ENCODE peak calls at places on chromosomes 12 and 14, in seven cellular contexts. I is adrenal gland, X is DND-41, P is thoracic aorta, F is GM23248, B is tibial nerve, L is tibial artery. H is an unnamed sample. For H3K4me1 and H3K36me3, the result is how much of the 10 kb centered on the place peaks cover.

GRCh38 chr12:57229041-57229633 is 374 bp upstream of the SHMT2 start:
- DNase-seq in L (no peak), F (peak), I (no peak), X (peak), P (no peak), B (no peak), H (no peak)

GRCh38 chr12:113268136-113268535 is 46.9 kb downstream of the TPCN1 start:
- DNase-seq in F (no peak), X (no peak), P (no peak), L (no peak), B (no peak), I (no peak), H (no peak)

GRCh38 chr12:110971189-110971920 is 51.0 kb upstream of the MYL2 start:
- DNase-seq in I (no peak), X (no peak), B (no peak), P (no peak), F (no peak), L (no peak), H (no peak)

GRCh38 chr14:76084374-76084773 is 67.3 kb upstream of the GPATCH2L start:
- DNase-seq in B (no peak), I (no peak), P (no peak), F (no peak), L (no peak), X (no peak), H (no peak)

GRCh38 chr12:47741340-47741703 is 16.0 kb upstream of the ENDOU start:
- DNase-seq in L (peak), I (peak), P (no peak), F (peak), B (peak), X (peak), H (peak)

GRCh38 chr14:32438511-32438910 is 109.4 kb downstream of the AKAP6 start:
- DNase-seq in L (no peak), I (no peak), X (no peak), P (no peak), F (no peak), B (no peak), H (no peak)

GRCh38 chr12:2319136-2319535 is 266.3 kb downstream of the CACNA1C start:
- DNase-seq in L (no peak), B (no peak), I (no peak), F (no peak), X (no peak), P (no peak), H (no peak)

GRCh38 chr12:13144266-13144828 is 40.9 kb upstream of the GSG1 start:
- DNase-seq in L (no peak), X (no peak), I (no peak), B (no peak), F (no peak), P (no peak), H (peak)

GRCh38 chr12:68158427-68158826 is 1.1 kb downstream of the IFNG start:
- DNase-seq in F (peak), X (no peak), I (no peak), P (no peak), B (no peak), L (no peak), H (peak)

GRCh38 chr12:54159549-54159948 is 29.2 kb downstream of the SMUG1 start:
- DNase-seq in X (no peak), P (no peak), F (no peak), B (no peak), I (no peak), L (no peak), H (no peak)

GRCh38 chr12:124506145-124506831 is 61.1 kb downstream of the NCOR2 start:
- DNase-seq in L (peak), I (peak), B (peak), X (no peak), F (peak), P (no peak), H (no peak)

GRCh38 chr14:105124837-105125222 is 43.7 kb downstream of the JAG2 start:
- DNase-seq in B (no peak), I (no peak), L (no peak), X (no peak), F (no peak), P (no peak), H (no peak)

GRCh38 chr12:69171881-69172280 is 67.5 kb upstream of the CPSF6 start:
- DNase-seq in F (no peak), B (no peak), X (no peak), I (no peak), L (no peak), P (no peak), H (no peak)

GRCh38 chr12:1795221-1795784 is 25.1 kb upstream of the LRTM2 start:
- DNase-seq in P (no peak), I (no peak), F (no peak), B (no peak), L (no peak), X (no peak), H (no peak)

GRCh38 chr14:26730929-26731618 is 133.2 kb upstream of the NOVA1 start:
- DNase-seq in P (no peak), I (no peak), B (no peak), L (no peak), X (no peak), F (peak), H (no peak)

GRCh38 chr14:52314521-52315354 is 626 bp downstream of the PTGER2 start:
- DNase-seq in X (peak), P (no peak), B (no peak), F (peak), I (no peak), L (no peak), H (peak)

GRCh38 chr12:71011261-71011660 is 90.7 kb upstream of the PTPRR start:
- DNase-seq in B (no peak), I (no peak), X (no peak), L (no peak), F (peak), P (no peak), H (no peak)

GRCh38 chr14:24398943-24399801 is at the start of gene NYNRIN:
- DNase-seq in F (peak), L (peak), B (no peak), I (no peak), P (no peak), X (peak), H (peak)

GRCh38 chr12:52168019-52168717 is 23.6 kb downstream of the KRT80 start:
- DNase-seq in B (no peak), X (no peak), L (no peak), P (no peak), F (peak), I (no peak), H (no peak)

DNA sequence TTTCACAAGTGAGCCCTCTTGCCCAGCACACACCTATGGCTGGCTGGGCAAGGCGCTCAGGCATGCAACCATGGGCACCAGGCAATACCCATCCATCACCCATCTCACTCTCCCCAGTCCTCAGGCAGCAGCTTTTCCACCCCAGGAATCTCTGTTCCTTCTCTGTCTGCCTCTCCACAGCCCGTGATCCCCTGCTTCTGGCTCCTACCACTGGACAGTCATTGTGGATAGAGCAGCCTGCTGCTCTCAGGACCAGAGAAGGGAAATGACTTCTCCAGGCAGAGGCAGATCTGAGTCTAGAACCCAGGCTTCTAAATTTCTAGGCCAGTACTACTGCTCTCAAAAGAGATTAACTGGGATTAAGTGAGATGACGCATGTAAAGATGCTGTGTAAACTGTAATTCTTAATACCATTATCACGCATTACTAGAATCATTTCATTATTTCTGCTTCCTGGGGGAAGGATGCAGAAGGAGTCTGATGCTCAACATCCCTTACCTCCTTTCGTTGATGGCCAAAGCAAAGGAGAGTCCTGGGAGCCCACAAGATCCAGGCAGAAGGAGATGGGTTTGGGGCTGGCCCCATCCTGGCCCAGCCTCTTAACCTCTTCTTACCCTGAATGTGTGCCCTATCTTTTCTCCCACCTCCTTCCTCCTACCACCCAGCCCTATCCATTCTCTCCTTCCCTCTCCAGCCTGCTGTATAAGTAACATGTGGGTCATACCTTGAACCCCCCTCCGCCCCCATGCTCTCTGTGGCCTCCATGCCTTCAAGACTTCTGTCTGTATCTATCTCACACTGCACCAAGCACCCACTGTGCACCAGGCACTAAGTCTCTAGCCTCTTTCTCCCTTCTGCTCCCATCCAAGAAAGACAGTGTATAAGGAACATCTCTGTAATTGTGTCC is 4.8 kb upstream of the AQP5 start:
- DNase-seq in F (no peak), B (no peak), L (no peak), P (no peak), I (no peak), X (no peak), H (no peak)
- H3K4me1 ChIP-seq in F (under half), B (under half), L (under half), P (under half), I (under half), X (under half), H (under half)

DNA sequence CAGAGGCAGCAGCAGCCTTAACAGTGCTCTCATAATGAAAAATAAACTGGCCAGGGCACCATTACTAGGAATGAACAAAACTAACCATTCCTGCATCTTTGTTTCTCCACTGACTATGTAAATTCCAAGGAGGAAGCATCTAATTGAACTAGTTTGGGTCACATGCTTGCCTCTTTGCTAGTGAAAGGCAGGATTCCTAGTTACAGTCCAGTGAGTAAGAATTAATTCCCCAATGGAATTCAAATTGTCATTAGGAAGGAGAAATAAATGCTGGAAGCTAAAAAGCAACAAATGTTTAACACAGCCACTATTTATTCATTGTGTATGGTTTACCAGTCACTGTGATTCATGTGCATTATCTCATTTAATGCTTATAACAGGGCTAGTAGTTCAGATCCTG is 316.0 kb downstream of the CCDC91 start:
- DNase-seq in I (no peak), B (no peak), F (peak), X (no peak), P (no peak), L (no peak), H (no peak)
- H3K36me3 ChIP-seq in I (under half), B (under half), F (under half), X (under half), P (under half), L (under half), H (under half)

GRCh38 chr12:114815157-114815556 is 131.2 kb upstream of the TBX3 start:
- DNase-seq in I (no peak), P (no peak), X (no peak), F (no peak), L (no peak), B (no peak), H (no peak)

GRCh38 chr12:114817491-114818440 is 133.8 kb upstream of the TBX3 start:
- DNase-seq in P (no peak), L (no peak), I (no peak), B (no peak), X (no peak), F (no peak), H (no peak)

GRCh38 chr12:114809132-114809531 is 125.2 kb upstream of the TBX3 start:
- DNase-seq in B (no peak), L (no peak), F (no peak), X (no peak), I (no peak), P (no peak), H (no peak)

GRCh38 chr12:114812384-114812783 is 128.4 kb upstream of the TBX3 start:
- DNase-seq in P (no peak), X (no peak), B (no peak), F (no peak), I (no peak), L (no peak), H (no peak)

GRCh38 chr12:114812858-114813761 is 129.1 kb upstream of the TBX3 start:
- DNase-seq in I (no peak), B (no peak), X (no peak), F (no peak), P (no peak), L (no peak), H (no peak)
- H3K4me3 ChIP-seq in I (no peak), B (peak), X (no peak), F (no peak), P (no peak), L (no peak), H (no peak)

GRCh38 chr12:119369907-119370546 is 35.5 kb downstream of the CCDC60 start:
- DNase-seq in I (no peak), X (no peak), B (no peak), L (no peak), F (no peak), P (no peak), H (no peak)

GRCh38 chr12:119375170-119375569 is 40.6 kb downstream of the CCDC60 start:
- DNase-seq in B (no peak), L (no peak), P (no peak), I (no peak), X (no peak), F (no peak), H (no peak)

GRCh38 chr12:119372540-119372939 is 38.0 kb downstream of the CCDC60 start:
- DNase-seq in X (no peak), P (no peak), F (no peak), L (no peak), B (no peak), I (no peak), H (no peak)

GRCh38 chr12:119375619-119376018 is 41.1 kb downstream of the CCDC60 start:
- DNase-seq in B (no peak), F (no peak), L (peak), I (peak), P (no peak), X (no peak), H (no peak)

GRCh38 chr12:119374615-119375014 is 40.1 kb downstream of the CCDC60 start:
- DNase-seq in F (no peak), L (no peak), P (no peak), B (no peak), I (no peak), X (no peak), H (no peak)
- H3K4me1 ChIP-seq in F (under half), L (under half), P (under half), B (under half), I (under half), X (under half), H (under half)